ENCODE peak calls at places on chromosome 4, in nine cellular contexts. U is OCI-LY7, F is GM06990, K is astrocyte of the cerebellum, I is mesendoderm, B is fibroblast of villous mesenchyme, E is lower leg skin, T is lower lobe of right lung, R is fibroblast of mammary gland. V is an unnamed sample.
A peak's percentile ranks its signal among the peaks of the same experiment; 100 is the strongest.

GRCh38 chr4:184653650-184654049 is 4.1 kb downstream of the PRIMPOL start:
- DNase-seq in U (no peak), F (no peak), K (peak; percentile 34), I (peak; percentile 34), B (peak; percentile 24), E (no peak), T (no peak), R (peak; percentile 11), V (no peak)

GRCh38 chr4:118034061-118034785 is at the start of gene NDST3:
- DNase-seq in U (no peak), F (no peak), K (peak; percentile 70), I (peak; percentile 92), B (peak; percentile 24), E (no peak), T (peak; percentile 64), R (peak; percentile 47), V (peak; percentile 79)

GRCh38 chr4:625631-626031 is 258 bp downstream of the PDE6B start:
- DNase-seq in U (no peak), F (no peak), K (no peak), I (no peak), B (no peak), E (no peak), T (no peak), R (no peak), V (no peak)

GRCh38 chr4:123977623-123978022 is 581.0 kb downstream of the SPRY1 start:
- DNase-seq in U (no peak), F (no peak), K (no peak), I (no peak), B (no peak), E (no peak), T (no peak), R (peak; percentile 50), V (peak; percentile 41)

GRCh38 chr4:62510228-62510627 is 1310.1 kb downstream of the ADGRL3 start:
- DNase-seq in U (no peak), F (no peak), K (no peak), I (no peak), B (no peak), E (no peak), T (no peak), R (no peak), V (no peak)

GRCh38 chr4:15777697-15778096 is 431 bp upstream of the CD38 start:
- DNase-seq in U (no peak), F (no peak), K (no peak), I (no peak), B (no peak), E (no peak), T (no peak), R (no peak), V (no peak)

GRCh38 chr4:184648220-184649025 is 824 bp downstream of the CASP3 start:
- DNase-seq in U (peak; percentile 72), F (peak; percentile 65), K (no peak), I (peak; percentile 68), B (peak; percentile 53), E (peak; percentile 50), T (peak; percentile 79), R (peak; percentile 30), V (peak; percentile 69)

GRCh38 chr4:156892695-156893211 is 78.8 kb downstream of the PDGFC start:
- DNase-seq in U (no peak), F (no peak), K (no peak), I (no peak), B (peak; percentile 76), E (no peak), T (no peak), R (no peak), V (no peak)

GRCh38 chr4:63986253-63986652 is 423.0 kb downstream of the TECRL start:
- DNase-seq in U (no peak), F (no peak), K (no peak), I (no peak), B (no peak), E (no peak), T (no peak), R (no peak), V (no peak)

GRCh38 chr4:1246111-1246881 is 2.6 kb downstream of the CTBP1 start:
- DNase-seq in U (peak; percentile 56), F (peak; percentile 29), K (no peak), I (no peak), B (peak; percentile 20), E (no peak), T (peak; percentile 76), R (no peak), V (peak; percentile 55)

GRCh38 chr4:175499735-175500352 is 312.2 kb downstream of the GPM6A start:
- DNase-seq in U (no peak), F (no peak), K (no peak), I (no peak), B (no peak), E (no peak), T (no peak), R (no peak), V (no peak)

GRCh38 chr4:121706595-121707021 is 9.8 kb upstream of the ANXA5 start:
- DNase-seq in U (no peak), F (no peak), K (peak; percentile 79), I (no peak), B (peak; percentile 69), E (no peak), T (no peak), R (peak; percentile 90), V (no peak)

GRCh38 chr4:102342404-102343074 is 2.7 kb downstream of the SLC39A8 start:
- DNase-seq in U (no peak), F (no peak), K (no peak), I (peak; percentile 68), B (no peak), E (no peak), T (no peak), R (no peak), V (no peak)

GRCh38 chr4:112517067-112517588 is 1.1 kb upstream of the NEUROG2 start:
- DNase-seq in U (peak; percentile 51), F (peak; percentile 73), K (no peak), I (peak; percentile 49), B (no peak), E (no peak), T (no peak), R (no peak), V (no peak)

DNA sequence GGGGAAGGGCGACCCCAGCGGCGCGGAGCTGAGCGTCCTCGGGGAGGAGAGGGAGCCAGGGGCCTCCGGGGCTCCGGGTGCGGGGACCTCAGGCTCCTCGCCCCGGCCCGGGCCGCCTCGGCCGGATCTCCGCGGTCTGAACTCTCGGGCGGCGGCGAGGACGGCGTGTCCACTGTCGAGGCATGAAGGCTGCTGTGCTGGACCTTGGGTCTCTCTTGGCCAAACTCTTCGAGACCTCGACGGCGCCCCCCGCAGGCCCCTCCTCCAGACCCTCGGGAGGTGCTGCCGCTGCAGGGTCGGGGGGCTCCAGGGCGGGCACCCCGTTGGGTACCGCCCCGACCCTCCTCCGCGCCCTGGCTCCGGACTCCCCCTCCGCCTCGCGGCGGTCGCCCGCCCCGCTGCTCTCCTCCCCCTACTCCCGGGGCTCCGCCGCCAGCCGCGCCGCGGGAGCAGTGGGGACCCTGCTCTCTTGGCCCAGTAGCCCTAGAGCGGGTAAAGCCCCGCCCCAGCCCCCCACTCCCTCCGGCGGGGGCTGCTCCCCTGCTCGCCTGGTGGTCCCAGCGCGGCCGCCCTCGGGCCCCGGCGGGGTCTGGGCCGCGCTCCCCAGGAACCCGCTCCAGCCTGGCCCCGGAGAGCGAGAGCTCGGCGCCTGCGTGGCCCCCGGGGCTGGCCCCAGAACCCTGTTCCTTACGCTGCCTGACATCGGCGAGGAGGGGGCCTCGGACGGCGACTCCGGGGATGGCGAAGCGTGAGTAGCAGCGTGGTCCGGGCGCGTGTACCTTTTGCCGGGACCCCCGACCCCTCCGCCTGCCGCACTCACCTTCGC is 604 bp downstream of the FAM149A start:
- DNase-seq in U (no peak), F (no peak), K (no peak), I (peak; percentile 40), B (no peak), E (no peak), T (peak; percentile 56), R (no peak), V (peak; percentile 48)
- H3K4me3 ChIP-seq in U (no peak overlapping the region), F (peak overlapping the region; percentile 48), K (peak overlapping the region; percentile 42), I (peak overlapping the region; percentile 23), B (peak overlapping the region; percentile 33), E (peak overlapping the region; percentile 17), T (peak overlapping the region; percentile 62), R (no peak overlapping the region), V (peak overlapping the region; percentile 70)

GRCh38 chr4:39354178-39354503 is 12.0 kb downstream of the RFC1 start:
- DNase-seq in U (no peak), F (no peak), K (no peak), I (no peak), B (no peak), E (no peak), T (no peak), R (no peak), V (peak; percentile 12)
- H3K4me3 ChIP-seq in U (peak overlapping the region; percentile 64), F (peak overlapping the region; percentile 36), K (no peak overlapping the region), I (no peak overlapping the region), B (peak overlapping the region; percentile 45), E (no peak overlapping the region), T (peak overlapping the region; percentile 43), R (peak overlapping the region; percentile 32), V (peak overlapping the region; percentile 1)

GRCh38 chr4:47913328-47913727 is 1.1 kb downstream of the NFXL1 start:
- DNase-seq in U (peak; percentile 10), F (no peak), K (no peak), I (peak; percentile 49), B (peak; percentile 20), E (no peak), T (no peak), R (peak; percentile 42), V (peak; percentile 48)

GRCh38 chr4:47914926-47915237 is 499 bp upstream of the NFXL1 start:
- DNase-seq in U (no peak), F (no peak), K (no peak), I (no peak), B (no peak), E (no peak), T (no peak), R (no peak), V (no peak)

GRCh38 chr4:47913858-47914218 is 545 bp downstream of the NFXL1 start:
- DNase-seq in U (peak; percentile 49), F (no peak), K (no peak), I (peak; percentile 73), B (peak; percentile 7), E (no peak), T (peak; percentile 63), R (no peak), V (peak; percentile 54)

GRCh38 chr4:47914219-47914925 is at the start of gene NFXL1:
- DNase-seq in U (peak; percentile 97), F (peak; percentile 96), K (peak; percentile 91), I (peak; percentile 98), B (peak; percentile 98), E (peak; percentile 98), T (peak; percentile 99), R (peak; percentile 95), V (peak; percentile 98)

DNA sequence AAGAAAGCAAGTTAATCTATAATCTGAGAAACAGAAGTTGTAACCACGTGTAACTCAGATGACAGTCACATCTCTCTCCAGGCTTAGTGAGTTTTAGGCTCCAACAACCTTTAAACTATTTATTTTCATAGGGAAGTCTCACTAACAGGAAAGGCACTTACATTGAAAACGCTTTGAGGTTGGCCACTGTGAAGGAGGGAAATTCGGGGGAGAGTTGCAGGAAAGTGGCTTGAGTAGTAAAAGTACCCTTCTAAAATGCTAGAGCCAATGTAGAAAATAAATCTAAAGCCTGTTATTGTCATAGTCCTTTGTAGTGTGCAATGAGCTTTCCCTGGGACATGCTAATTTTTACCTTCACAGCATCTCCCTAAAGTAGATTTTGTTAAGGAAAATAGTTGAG is 995 bp upstream of the NFXL1 start:
- DNase-seq in U (no peak), F (no peak), K (no peak), I (no peak), B (no peak), E (no peak), T (no peak), R (no peak), V (no peak)
- H3K4me3 ChIP-seq in U (peak overlapping the region; percentile 67), F (no peak overlapping the region), K (no peak overlapping the region), I (no peak overlapping the region), B (no peak overlapping the region), E (no peak overlapping the region), T (peak overlapping the region; percentile 94), R (no peak overlapping the region), V (peak overlapping the region; percentile 45)

GRCh38 chr4:27048350-27049100 is 187.9 kb downstream of the STIM2 start:
- DNase-seq in U (peak; percentile 56), F (no peak), K (peak; percentile 8), I (peak; percentile 25), B (peak; percentile 32), E (no peak), T (no peak), R (peak; percentile 41), V (peak; percentile 41)
- H3K4me3 ChIP-seq in U (peak overlapping the region; percentile 44), F (no peak overlapping the region), K (peak overlapping the region; percentile 33), I (no peak overlapping the region), B (peak overlapping the region; percentile 39), E (no peak overlapping the region), T (peak overlapping the region; percentile 48), R (peak overlapping the region; percentile 25), V (no peak overlapping the region)